ENCODE peak calls at places on chromosomes 11 and 22, in four cellular contexts. One of them, this sample, is unnamed.

GRCh38 chr22:40603088-40603605 is 33.4 kb downstream of the MRTFA start:
- DNase-seq in PC-9: peak
- DNase-seq in GM23248: peak
- DNase-seq in SK-N-SH: no peak
- DNase-seq in this sample: no peak

GRCh38 chr11:126808851-126809250 is 191.7 kb downstream of the KIRREL3 start:
- DNase-seq in PC-9: no peak
- DNase-seq in GM23248: no peak
- DNase-seq in SK-N-SH: no peak
- DNase-seq in this sample: no peak

GRCh38 chr22:17106161-17106784 is 14.9 kb downstream of the TMEM121B start:
- DNase-seq in PC-9: no peak
- DNase-seq in GM23248: no peak
- DNase-seq in SK-N-SH: no peak
- DNase-seq in this sample: no peak

GRCh38 chr22:49997221-49997599 is 15.4 kb downstream of the IL17REL start:
- DNase-seq in PC-9: peak
- DNase-seq in GM23248: no peak
- DNase-seq in SK-N-SH: no peak
- DNase-seq in this sample: no peak

GRCh38 chr11:43923327-43924111 is 18.9 kb upstream of the C11orf96 start:
- DNase-seq in PC-9: no peak
- DNase-seq in GM23248: peak
- DNase-seq in SK-N-SH: peak
- DNase-seq in this sample: no peak

GRCh38 chr11:129992161-129992944 is 10.3 kb downstream of the PRDM10 start:
- DNase-seq in PC-9: peak
- DNase-seq in GM23248: peak
- DNase-seq in SK-N-SH: peak
- DNase-seq in this sample: peak

GRCh38 chr11:114215871-114216803 is 80.1 kb upstream of the NNMT start:
- DNase-seq in PC-9: no peak
- DNase-seq in GM23248: no peak
- DNase-seq in SK-N-SH: no peak
- DNase-seq in this sample: no peak

GRCh38 chr11:44451706-44452105 is 113.8 kb upstream of the CD82 start:
- DNase-seq in PC-9: no peak
- DNase-seq in GM23248: no peak
- DNase-seq in SK-N-SH: no peak
- DNase-seq in this sample: no peak

GRCh38 chr11:35318977-35319925 is 100.1 kb downstream of the SLC1A2 start:
- DNase-seq in PC-9: no peak
- DNase-seq in GM23248: no peak
- DNase-seq in SK-N-SH: no peak
- DNase-seq in this sample: no peak

GRCh38 chr11:119028346-119029068 is 2.2 kb downstream of the SLC37A4 start:
- DNase-seq in PC-9: peak
- DNase-seq in GM23248: no peak
- DNase-seq in SK-N-SH: no peak
- DNase-seq in this sample: no peak

GRCh38 chr11:58734681-58735490 is 3.1 kb upstream of the GLYAT start:
- DNase-seq in PC-9: no peak
- DNase-seq in GM23248: no peak
- DNase-seq in SK-N-SH: no peak
- DNase-seq in this sample: no peak

GRCh38 chr11:131025020-131025419 is 108.7 kb upstream of the SNX19 start:
- DNase-seq in PC-9: no peak
- DNase-seq in GM23248: peak
- DNase-seq in SK-N-SH: peak
- DNase-seq in this sample: no peak

GRCh38 chr22:39017596-39018365 is 3.1 kb upstream of the APOBEC3D start:
- DNase-seq in PC-9: no peak
- DNase-seq in GM23248: no peak
- DNase-seq in SK-N-SH: no peak
- DNase-seq in this sample: peak

GRCh38 chr22:39026509-39027150 is 5.7 kb downstream of the APOBEC3D start:
- DNase-seq in PC-9: no peak
- DNase-seq in GM23248: no peak
- DNase-seq in SK-N-SH: no peak
- DNase-seq in this sample: no peak

GRCh38 chr22:39016592-39016991 is 2.5 kb downstream of the APOBEC3C start:
- DNase-seq in PC-9: no peak
- DNase-seq in GM23248: no peak
- DNase-seq in SK-N-SH: no peak
- DNase-seq in this sample: no peak

GRCh38 chr22:39024923-39025322 is 4.0 kb downstream of the APOBEC3D start:
- DNase-seq in PC-9: no peak
- DNase-seq in GM23248: no peak
- DNase-seq in SK-N-SH: no peak
- DNase-seq in this sample: no peak

DNA sequence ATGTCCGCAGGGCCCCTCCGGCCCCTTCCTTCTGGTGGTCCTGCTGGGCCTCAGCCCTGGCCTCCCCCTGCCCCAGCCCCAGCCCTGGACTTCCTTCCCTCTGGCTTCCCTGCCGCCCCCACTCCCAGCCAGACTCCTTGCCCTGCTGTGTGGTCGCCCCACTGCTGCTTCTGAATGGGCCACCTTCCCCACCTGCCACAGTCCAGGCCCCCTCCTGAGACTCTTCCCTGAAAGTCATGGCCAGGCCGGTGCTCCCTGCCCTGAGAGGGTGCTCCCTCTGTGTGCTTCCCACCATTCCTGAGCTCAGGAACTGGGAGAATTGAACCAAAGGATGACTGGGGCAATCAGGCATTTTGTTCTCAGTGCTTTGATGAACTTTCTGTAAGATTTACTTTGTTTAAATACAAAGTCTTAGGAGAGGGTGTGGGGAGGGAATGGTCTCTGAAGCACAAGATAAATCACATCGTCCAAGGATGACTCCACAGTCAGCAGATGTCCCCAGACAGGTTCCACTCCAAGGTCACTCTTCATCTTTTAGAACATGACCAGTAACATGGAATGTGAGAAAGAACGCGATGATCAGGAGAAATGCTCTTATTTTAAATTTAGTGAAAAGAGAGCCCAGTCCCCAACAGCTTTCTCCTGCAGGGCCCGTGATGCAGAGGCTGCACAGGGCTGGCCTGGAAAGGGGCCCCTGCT is 774 bp downstream of the APOBEC3D start:
- DNase-seq in PC-9: no peak
- DNase-seq in GM23248: peak
- DNase-seq in SK-N-SH: no peak
- DNase-seq in this sample: peak
- H3K4me2 ChIP-seq in PC-9: no peak
- H3K4me2 ChIP-seq in GM23248: peak
- H3K4me2 ChIP-seq in SK-N-SH: no peak
- H3K4me2 ChIP-seq in this sample: peak

GRCh38 chr11:93536346-93536871 is 6.8 kb downstream of the SMCO4 start:
- DNase-seq in PC-9: no peak
- DNase-seq in GM23248: no peak
- DNase-seq in SK-N-SH: no peak
- DNase-seq in this sample: no peak
- H3K27ac ChIP-seq in PC-9: no peak
- H3K27ac ChIP-seq in GM23248: no peak
- H3K27ac ChIP-seq in SK-N-SH: no peak
- H3K27ac ChIP-seq in this sample: no peak

GRCh38 chr22:45280583-45280972 is 4.2 kb upstream of the UPK3A start:
- DNase-seq in PC-9: peak
- DNase-seq in GM23248: no peak
- DNase-seq in SK-N-SH: no peak
- DNase-seq in this sample: no peak

GRCh38 chr22:45280995-45281394 is 3.8 kb upstream of the UPK3A start:
- DNase-seq in PC-9: no peak
- DNase-seq in GM23248: no peak
- DNase-seq in SK-N-SH: no peak
- DNase-seq in this sample: no peak

GRCh38 chr22:45286854-45287551 is 2.3 kb downstream of the UPK3A start:
- DNase-seq in PC-9: no peak
- DNase-seq in GM23248: no peak
- DNase-seq in SK-N-SH: no peak
- DNase-seq in this sample: no peak

GRCh38 chr22:45285431-45286058 is 796 bp downstream of the UPK3A start:
- DNase-seq in PC-9: no peak
- DNase-seq in GM23248: no peak
- DNase-seq in SK-N-SH: no peak
- DNase-seq in this sample: no peak

GRCh38 chr22:45284705-45285305 is at the start of gene UPK3A:
- DNase-seq in PC-9: peak
- DNase-seq in GM23248: peak
- DNase-seq in SK-N-SH: peak
- DNase-seq in this sample: peak
- H3K4me3 ChIP-seq in PC-9: peak
- H3K4me3 ChIP-seq in GM23248: no peak
- H3K4me3 ChIP-seq in SK-N-SH: no peak
- H3K4me3 ChIP-seq in this sample: no peak

GRCh38 chr11:1618231-1618630 is 3.7 kb downstream of the KRTAP5-4 start:
- DNase-seq in PC-9: no peak
- DNase-seq in GM23248: peak
- DNase-seq in SK-N-SH: no peak
- DNase-seq in this sample: no peak
- H3K4me2 ChIP-seq in PC-9: no peak
- H3K4me2 ChIP-seq in GM23248: no peak
- H3K4me2 ChIP-seq in SK-N-SH: no peak
- H3K4me2 ChIP-seq in this sample: no peak

GRCh38 chr22:33920927-33921575 is 775 bp upstream of the LARGE1 start:
- DNase-seq in PC-9: peak
- DNase-seq in GM23248: peak
- DNase-seq in SK-N-SH: peak
- DNase-seq in this sample: peak
- H3K27ac ChIP-seq in PC-9: no peak
- H3K27ac ChIP-seq in GM23248: peak
- H3K27ac ChIP-seq in SK-N-SH: no peak
- H3K27ac ChIP-seq in this sample: no peak

DNA sequence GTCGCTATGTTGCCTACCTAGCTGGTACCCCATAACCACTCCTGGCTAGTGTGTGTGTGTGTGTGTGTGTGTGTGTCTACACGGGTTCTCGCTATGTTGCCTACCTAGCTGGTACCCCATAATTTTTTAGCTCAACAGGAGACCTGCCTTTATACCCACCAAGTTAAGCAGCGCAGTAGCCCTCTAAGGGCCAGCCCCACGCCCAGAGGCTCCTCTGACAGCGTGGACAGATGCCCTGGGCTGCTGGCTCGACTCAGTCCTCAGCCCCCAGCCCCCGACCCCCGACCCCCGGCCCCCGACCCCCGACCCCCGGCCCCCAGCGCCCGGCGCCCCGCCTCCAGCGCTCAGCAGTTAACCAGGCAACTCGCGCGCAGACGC is 338 bp upstream of the AKIP1 start:
- DNase-seq in PC-9: no peak
- DNase-seq in GM23248: no peak
- DNase-seq in SK-N-SH: no peak
- DNase-seq in this sample: no peak
- H3K4me3 ChIP-seq in PC-9: peak
- H3K4me3 ChIP-seq in GM23248: peak
- H3K4me3 ChIP-seq in SK-N-SH: peak
- H3K4me3 ChIP-seq in this sample: peak

GRCh38 chr11:96063886-96064285 is 140.0 kb upstream of the MTMR2 start:
- DNase-seq in PC-9: no peak
- DNase-seq in GM23248: no peak
- DNase-seq in SK-N-SH: no peak
- DNase-seq in this sample: no peak

GRCh38 chr11:96063053-96063452 is 139.1 kb upstream of the MTMR2 start:
- DNase-seq in PC-9: no peak
- DNase-seq in GM23248: no peak
- DNase-seq in SK-N-SH: no peak
- DNase-seq in this sample: no peak

GRCh38 chr11:96061730-96062524 is 138.0 kb upstream of the MTMR2 start:
- DNase-seq in PC-9: peak
- DNase-seq in GM23248: peak
- DNase-seq in SK-N-SH: no peak
- DNase-seq in this sample: no peak

GRCh38 chr11:96065379-96065778 is 141.5 kb upstream of the MTMR2 start:
- DNase-seq in PC-9: no peak
- DNase-seq in GM23248: peak
- DNase-seq in SK-N-SH: no peak
- DNase-seq in this sample: no peak

GRCh38 chr11:96061094-96061493 is 137.2 kb upstream of the MTMR2 start:
- DNase-seq in PC-9: no peak
- DNase-seq in GM23248: peak
- DNase-seq in SK-N-SH: no peak
- DNase-seq in this sample: no peak
- H3K4me2 ChIP-seq in PC-9: no peak
- H3K4me2 ChIP-seq in GM23248: peak
- H3K4me2 ChIP-seq in SK-N-SH: peak
- H3K4me2 ChIP-seq in this sample: no peak

DNA sequence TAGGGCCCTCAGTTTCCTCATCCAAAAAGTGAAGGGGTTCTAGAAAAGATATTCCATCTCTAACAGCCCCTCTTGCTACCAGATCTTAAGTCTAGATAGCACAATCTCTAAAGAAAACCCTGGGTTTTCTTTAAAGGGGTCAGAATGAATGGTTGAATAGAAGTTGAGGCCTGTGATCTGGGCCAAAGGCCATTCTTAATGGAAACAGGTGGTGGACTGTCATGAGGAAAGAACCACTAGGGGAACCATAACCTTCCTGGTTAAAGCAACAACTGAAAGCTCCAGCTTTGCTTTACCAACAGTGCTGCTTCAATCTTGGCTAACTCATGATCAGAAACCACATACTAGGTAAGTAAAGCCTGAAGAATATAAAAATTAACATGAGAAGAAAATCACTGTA is 1.8 kb downstream of the CELF1 start:
- DNase-seq in PC-9: no peak
- DNase-seq in GM23248: peak
- DNase-seq in SK-N-SH: peak
- DNase-seq in this sample: peak
- H3K27ac ChIP-seq in PC-9: peak
- H3K27ac ChIP-seq in GM23248: peak
- H3K27ac ChIP-seq in SK-N-SH: peak
- H3K27ac ChIP-seq in this sample: peak

DNA sequence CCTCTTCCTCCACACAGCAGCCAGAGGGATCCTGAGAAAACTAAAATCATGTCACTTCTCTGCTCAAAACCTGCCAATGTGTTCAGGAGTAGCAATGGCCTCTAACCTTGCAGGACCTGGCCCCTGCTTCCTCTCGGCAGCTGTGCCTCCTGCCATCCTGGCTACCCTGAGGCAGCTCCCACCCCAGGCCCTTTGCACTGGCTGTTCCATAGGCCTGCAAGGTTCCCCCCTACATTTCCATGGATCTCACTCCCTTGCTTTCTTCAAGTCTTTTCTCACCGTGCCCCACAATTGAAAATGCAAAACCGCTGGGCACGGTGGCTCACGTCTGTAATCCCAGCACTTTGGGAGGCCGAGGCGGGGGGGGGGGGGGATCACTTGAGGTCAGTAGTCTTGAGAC is 2.1 kb upstream of the STIP1 start:
- DNase-seq in PC-9: no peak
- DNase-seq in GM23248: no peak
- DNase-seq in SK-N-SH: no peak
- DNase-seq in this sample: no peak
- H3K4me3 ChIP-seq in PC-9: no peak
- H3K4me3 ChIP-seq in GM23248: no peak
- H3K4me3 ChIP-seq in SK-N-SH: no peak
- H3K4me3 ChIP-seq in this sample: peak